ENCODE peak calls at places on chromosomes 5 and 9, in four cellular contexts. One of them, this sample, is unnamed.

GRCh38 chr9:29750062-29750461 is 2176.8 kb upstream of the C9orf72 start:
- DNase-seq in MM.1S: no peak
- DNase-seq in OCI-LY7: no peak
- DNase-seq in mammary epithelial cell: peak; percentile 12
- DNase-seq in this sample: no peak

GRCh38 chr5:125113328-125113727 is 366.9 kb upstream of the ZNF608 start:
- DNase-seq in MM.1S: peak; percentile 19
- DNase-seq in OCI-LY7: peak; percentile 28
- DNase-seq in mammary epithelial cell: no peak
- DNase-seq in this sample: no peak

GRCh38 chr9:134591573-134591981 is 50.0 kb upstream of the COL5A1 start:
- DNase-seq in MM.1S: no peak
- DNase-seq in OCI-LY7: no peak
- DNase-seq in mammary epithelial cell: no peak
- DNase-seq in this sample: peak; percentile 82

GRCh38 chr5:143506881-143507552 is 103.5 kb upstream of the NR3C1 start:
- DNase-seq in MM.1S: no peak
- DNase-seq in OCI-LY7: no peak
- DNase-seq in mammary epithelial cell: peak; percentile 90
- DNase-seq in this sample: peak; percentile 95

GRCh38 chr5:59272744-59273427 is 620.6 kb downstream of the PDE4D start:
- DNase-seq in MM.1S: no peak
- DNase-seq in OCI-LY7: no peak
- DNase-seq in mammary epithelial cell: no peak
- DNase-seq in this sample: no peak

GRCh38 chr5:66171349-66172344 is 27.5 kb downstream of the SREK1 start:
- DNase-seq in MM.1S: peak; percentile 69
- DNase-seq in OCI-LY7: peak; percentile 82
- DNase-seq in mammary epithelial cell: peak; percentile 43
- DNase-seq in this sample: peak; percentile 84

GRCh38 chr9:18360005-18360404 is 113.9 kb upstream of the ADAMTSL1 start:
- DNase-seq in MM.1S: no peak
- DNase-seq in OCI-LY7: peak; percentile 4
- DNase-seq in mammary epithelial cell: no peak
- DNase-seq in this sample: no peak

GRCh38 chr5:101860145-101860544 is 435.9 kb downstream of the SLCO4C1 start:
- DNase-seq in MM.1S: no peak
- DNase-seq in OCI-LY7: no peak
- DNase-seq in mammary epithelial cell: no peak
- DNase-seq in this sample: no peak

GRCh38 chr9:76510041-76510440 is 51.1 kb downstream of the GCNT1 start:
- DNase-seq in MM.1S: no peak
- DNase-seq in OCI-LY7: no peak
- DNase-seq in mammary epithelial cell: no peak
- DNase-seq in this sample: peak; percentile 83

GRCh38 chr9:123339666-123340414 is 16.2 kb upstream of the CRB2 start:
- DNase-seq in MM.1S: peak; percentile 88
- DNase-seq in OCI-LY7: peak; percentile 88
- DNase-seq in mammary epithelial cell: no peak
- DNase-seq in this sample: no peak

GRCh38 chr9:122127396-122127798 is 32.2 kb downstream of the NDUFA8 start:
- DNase-seq in MM.1S: no peak
- DNase-seq in OCI-LY7: no peak
- DNase-seq in mammary epithelial cell: no peak
- DNase-seq in this sample: no peak

GRCh38 chr9:93380410-93381060 is 71.0 kb upstream of the FAM120A start:
- DNase-seq in MM.1S: no peak
- DNase-seq in OCI-LY7: peak; percentile 13
- DNase-seq in mammary epithelial cell: no peak
- DNase-seq in this sample: no peak

GRCh38 chr9:70012569-70012968 is 31.1 kb upstream of the MAMDC2 start:
- DNase-seq in MM.1S: no peak
- DNase-seq in OCI-LY7: no peak
- DNase-seq in mammary epithelial cell: no peak
- DNase-seq in this sample: no peak

GRCh38 chr9:23120630-23121029 is 674.0 kb downstream of the DMRTA1 start:
- DNase-seq in MM.1S: no peak
- DNase-seq in OCI-LY7: no peak
- DNase-seq in mammary epithelial cell: no peak
- DNase-seq in this sample: no peak

GRCh38 chr5:34483442-34484033 is 172.6 kb upstream of the RAI14 start:
- DNase-seq in MM.1S: no peak
- DNase-seq in OCI-LY7: no peak
- DNase-seq in mammary epithelial cell: no peak
- DNase-seq in this sample: no peak

GRCh38 chr9:114899461-114899860 is 30.9 kb downstream of the TNFSF8 start:
- DNase-seq in MM.1S: no peak
- DNase-seq in OCI-LY7: no peak
- DNase-seq in mammary epithelial cell: no peak
- DNase-seq in this sample: peak; percentile 73

GRCh38 chr5:150043657-150044333 is 42.6 kb downstream of the CSF1R start:
- DNase-seq in MM.1S: no peak
- DNase-seq in OCI-LY7: no peak
- DNase-seq in mammary epithelial cell: no peak
- DNase-seq in this sample: no peak

GRCh38 chr5:78533356-78533755 is 115.2 kb downstream of the LHFPL2 start:
- DNase-seq in MM.1S: no peak
- DNase-seq in OCI-LY7: peak; percentile 64
- DNase-seq in mammary epithelial cell: no peak
- DNase-seq in this sample: peak; percentile 50

GRCh38 chr5:162119801-162120200 is 52.2 kb downstream of the GABRG2 start:
- DNase-seq in MM.1S: no peak
- DNase-seq in OCI-LY7: no peak
- DNase-seq in mammary epithelial cell: no peak
- DNase-seq in this sample: no peak

GRCh38 chr5:68817696-68818695 is 275.8 kb upstream of the SLC30A5 start:
- DNase-seq in MM.1S: no peak
- DNase-seq in OCI-LY7: no peak
- DNase-seq in mammary epithelial cell: no peak
- DNase-seq in this sample: peak; percentile 25

GRCh38 chr9:123657099-123657498 is 272.8 kb downstream of the DENND1A start:
- DNase-seq in MM.1S: no peak
- DNase-seq in OCI-LY7: no peak
- DNase-seq in mammary epithelial cell: no peak
- DNase-seq in this sample: no peak

GRCh38 chr9:129560849-129561248 is 60.1 kb downstream of the C9orf50 start:
- DNase-seq in MM.1S: no peak
- DNase-seq in OCI-LY7: no peak
- DNase-seq in mammary epithelial cell: no peak
- DNase-seq in this sample: no peak

GRCh38 chr9:129557192-129558036 is 63.5 kb downstream of the C9orf50 start:
- DNase-seq in MM.1S: no peak
- DNase-seq in OCI-LY7: no peak
- DNase-seq in mammary epithelial cell: no peak
- DNase-seq in this sample: peak; percentile 74

GRCh38 chr9:129559506-129559881 is 61.4 kb downstream of the C9orf50 start:
- DNase-seq in MM.1S: no peak
- DNase-seq in OCI-LY7: no peak
- DNase-seq in mammary epithelial cell: no peak
- DNase-seq in this sample: no peak

GRCh38 chr9:129558063-129558550 is 62.8 kb downstream of the C9orf50 start:
- DNase-seq in MM.1S: no peak
- DNase-seq in OCI-LY7: no peak
- DNase-seq in mammary epithelial cell: no peak
- DNase-seq in this sample: no peak

DNA sequence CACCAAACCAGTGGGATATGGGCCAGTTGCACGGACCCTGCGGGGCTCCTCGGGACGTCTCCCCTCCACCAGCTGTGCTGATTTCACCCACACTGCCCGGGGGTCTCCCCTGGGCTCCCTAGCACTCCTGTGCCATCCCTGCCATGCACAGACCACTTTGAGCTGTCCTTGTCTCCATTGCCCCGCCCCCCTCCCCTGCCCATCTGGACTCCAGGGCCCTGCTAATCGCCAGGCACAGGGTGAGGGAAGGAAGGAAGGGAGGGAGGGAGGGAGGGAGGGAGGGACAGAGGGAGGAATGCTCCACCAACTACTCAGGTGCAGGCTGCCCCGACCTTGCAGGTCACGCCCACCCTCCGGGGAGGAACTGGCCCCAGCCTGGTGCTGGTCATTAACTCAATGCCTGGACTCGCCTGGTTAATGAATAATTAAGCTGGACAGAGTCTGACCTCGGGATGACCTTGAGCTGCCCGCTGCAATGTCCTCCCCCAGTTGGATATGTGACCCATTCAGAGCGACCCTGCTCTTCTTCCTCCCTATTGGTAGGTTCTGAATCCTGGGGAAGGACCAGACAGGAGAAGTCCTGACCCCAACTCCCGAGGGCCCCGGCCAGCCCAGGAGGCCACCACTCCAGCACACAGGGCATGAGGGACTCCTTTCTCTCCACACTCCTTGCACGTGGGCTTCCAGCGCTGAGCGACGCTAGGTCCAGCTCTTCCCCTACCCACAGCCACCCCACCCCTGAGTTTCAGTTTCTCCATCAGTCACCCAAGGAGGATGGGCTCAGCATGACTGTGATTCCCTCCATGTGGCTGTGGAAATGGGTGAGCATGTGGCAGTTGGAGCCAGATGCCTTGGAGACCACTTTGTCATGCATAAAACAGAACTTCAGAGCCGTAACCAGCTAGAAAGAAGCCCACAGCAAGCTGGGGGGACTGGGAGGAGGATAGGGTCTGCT is 62.1 kb downstream of the C9orf50 start:
- DNase-seq in MM.1S: no peak
- DNase-seq in OCI-LY7: no peak
- DNase-seq in mammary epithelial cell: no peak
- DNase-seq in this sample: no peak
- H3K4me1 ChIP-seq in MM.1S: no peaks in the 10 kb centered on the region
- H3K4me1 ChIP-seq in OCI-LY7: no peaks in the 10 kb centered on the region
- H3K4me1 ChIP-seq in mammary epithelial cell: peaks cover 8% of the 10 kb centered on the region
- H3K4me1 ChIP-seq in this sample: no peaks in the 10 kb centered on the region

DNA sequence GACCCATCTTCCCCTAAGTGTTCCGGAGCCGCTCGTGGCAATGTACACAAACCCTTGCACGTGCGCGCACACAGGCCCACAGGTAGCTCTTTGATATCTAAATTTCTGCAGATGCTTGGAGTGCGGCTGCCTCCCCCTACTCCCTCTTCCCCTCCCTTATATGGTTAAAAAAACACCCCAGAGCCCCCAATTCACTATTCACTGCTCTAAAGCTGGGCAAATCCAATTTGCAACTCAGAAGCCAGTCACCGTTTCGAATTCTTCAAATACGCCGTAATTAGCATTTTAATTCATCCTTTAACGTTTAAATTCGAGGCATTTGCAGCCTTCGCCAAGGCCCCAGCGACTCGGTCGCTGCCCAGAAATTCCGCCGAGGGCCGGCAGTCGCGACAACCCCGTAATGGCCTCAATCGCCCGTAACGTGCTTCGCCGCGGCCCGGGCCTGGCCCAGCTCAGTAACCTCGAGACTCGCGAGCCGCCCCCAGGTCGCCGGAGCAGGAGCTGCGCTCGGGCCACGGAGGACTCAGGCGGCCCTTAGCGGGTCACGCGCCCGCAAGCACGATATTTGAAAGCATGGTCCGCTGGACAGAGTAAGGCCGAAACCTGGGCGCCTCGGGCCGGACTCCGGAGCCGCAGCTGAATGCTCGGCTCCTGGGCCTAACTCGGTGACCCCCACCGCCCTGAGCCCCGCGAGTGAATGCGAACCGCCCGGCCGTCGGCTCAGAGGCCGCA is 1.3 kb downstream of the IRX2 start:
- DNase-seq in MM.1S: no peak
- DNase-seq in OCI-LY7: no peak
- DNase-seq in mammary epithelial cell: peak; percentile 39
- DNase-seq in this sample: no peak
- H3K9me3 ChIP-seq in MM.1S: no peaks in the 10 kb centered on the region
- H3K9me3 ChIP-seq in OCI-LY7: no peaks in the 10 kb centered on the region
- H3K9me3 ChIP-seq in mammary epithelial cell: no peaks in the 10 kb centered on the region
- H3K9me3 ChIP-seq in this sample: no peaks in the 10 kb centered on the region

GRCh38 chr5:154478224-154478565 is at the start of gene HAND1:
- DNase-seq in MM.1S: no peak
- DNase-seq in OCI-LY7: no peak
- DNase-seq in mammary epithelial cell: no peak
- DNase-seq in this sample: no peak

GRCh38 chr5:154474957-154475334 is 3.1 kb downstream of the HAND1 start:
- DNase-seq in MM.1S: no peak
- DNase-seq in OCI-LY7: no peak
- DNase-seq in mammary epithelial cell: no peak
- DNase-seq in this sample: no peak

GRCh38 chr5:154475613-154476342 is 2.2 kb downstream of the HAND1 start:
- DNase-seq in MM.1S: no peak
- DNase-seq in OCI-LY7: no peak
- DNase-seq in mammary epithelial cell: no peak
- DNase-seq in this sample: no peak

GRCh38 chr5:154477382-154478223 is 424 bp downstream of the HAND1 start:
- DNase-seq in MM.1S: no peak
- DNase-seq in OCI-LY7: no peak
- DNase-seq in mammary epithelial cell: no peak
- DNase-seq in this sample: peak; percentile 27

DNA sequence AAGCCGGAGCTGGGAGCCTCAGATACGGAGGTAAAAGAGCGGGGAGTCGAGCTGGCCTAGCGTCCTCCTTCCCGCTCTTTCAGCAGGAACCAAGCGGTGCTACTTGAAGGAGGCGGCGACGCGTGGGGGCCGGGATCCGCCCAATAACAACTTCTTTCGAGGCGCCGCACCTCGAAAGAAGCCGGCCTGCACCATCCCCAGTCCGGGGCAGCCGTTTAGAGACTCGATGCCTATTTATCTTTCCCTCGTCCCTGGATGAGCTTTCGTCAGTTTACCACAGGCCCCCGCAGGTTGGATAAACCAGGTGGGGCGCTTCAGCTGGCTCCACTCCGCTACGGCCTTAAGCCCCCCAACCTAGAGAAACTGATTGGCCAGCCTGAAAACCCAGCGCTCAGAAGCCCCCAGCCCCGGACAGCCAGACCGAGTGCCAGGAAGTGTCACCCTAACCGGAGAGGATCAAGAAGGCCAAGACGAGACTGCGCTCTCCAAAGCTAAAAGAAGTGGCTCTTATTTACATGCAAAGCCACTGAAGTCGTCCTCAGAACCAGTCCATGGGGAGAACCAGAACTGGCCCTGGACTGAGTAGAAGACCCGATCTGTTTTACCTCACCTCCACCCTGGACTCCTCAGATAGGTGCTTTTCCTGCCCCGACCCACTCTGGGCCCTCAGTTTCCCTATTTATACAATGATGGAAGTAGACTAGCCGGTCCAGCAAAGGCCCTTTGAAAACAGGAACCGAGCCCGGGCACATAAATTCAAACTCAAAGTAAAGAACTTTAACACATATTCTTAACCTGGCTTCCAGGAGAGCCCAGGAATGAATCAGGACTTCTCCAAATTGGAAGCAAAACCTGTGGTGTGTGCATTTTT is 1.4 kb downstream of the HAND1 start:
- DNase-seq in MM.1S: no peak
- DNase-seq in OCI-LY7: no peak
- DNase-seq in mammary epithelial cell: no peak
- DNase-seq in this sample: no peak
- H3K4me1 ChIP-seq in MM.1S: no peaks in the 10 kb centered on the region
- H3K4me1 ChIP-seq in OCI-LY7: no peaks in the 10 kb centered on the region
- H3K4me1 ChIP-seq in mammary epithelial cell: peaks cover 10% of the 10 kb centered on the region
- H3K4me1 ChIP-seq in this sample: no peaks in the 10 kb centered on the region

DNA sequence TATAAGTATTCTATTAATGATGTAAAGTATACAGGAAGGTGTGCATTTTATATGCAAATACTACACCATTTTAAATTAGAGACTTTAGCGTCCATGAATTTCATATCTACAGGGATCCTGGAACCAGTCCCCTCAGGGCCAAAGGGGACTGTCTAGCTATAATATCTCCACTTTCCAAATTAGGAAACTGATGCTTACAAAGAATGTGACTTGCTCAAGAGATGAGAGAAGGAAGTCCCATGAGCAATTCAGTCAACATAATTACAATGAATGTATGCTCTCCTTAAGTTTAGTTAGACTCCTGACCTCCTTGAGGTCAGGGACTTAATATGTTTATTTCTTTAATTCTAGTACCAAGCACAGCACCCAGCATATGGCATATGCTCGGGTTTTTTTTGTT is 23.7 kb downstream of the NIPBL start:
- DNase-seq in MM.1S: no peak
- DNase-seq in OCI-LY7: no peak
- DNase-seq in mammary epithelial cell: no peak
- DNase-seq in this sample: no peak
- H3K9me3 ChIP-seq in MM.1S: no peaks in the 10 kb centered on the region
- H3K9me3 ChIP-seq in OCI-LY7: peaks cover 10% of the 10 kb centered on the region
- H3K9me3 ChIP-seq in mammary epithelial cell: no peaks in the 10 kb centered on the region
- H3K9me3 ChIP-seq in this sample: no peaks in the 10 kb centered on the region

This sample was measured in adipocyte.